ENCODE peak calls at places on chromosomes 4 and X, in seven cellular contexts. One of them, this sample, is unnamed.

GRCh38 chr4:33226133-33226532 is 2506.0 kb downstream of the PCDH7 start:
- DNase-seq in NCI-H1694: no peak
- DNase-seq in H9: no peak
- DNase-seq in T-helper 22 cell: no peak
- DNase-seq in neural crest cell: no peak
- DNase-seq in tibial artery: no peak
- DNase-seq in putamen: no peak
- DNase-seq in this sample: no peak

GRCh38 chr4:112927544-112927943 is 121.9 kb upstream of the ANK2 start:
- DNase-seq in NCI-H1694: no peak
- DNase-seq in H9: no peak
- DNase-seq in T-helper 22 cell: no peak
- DNase-seq in neural crest cell: no peak
- DNase-seq in tibial artery: no peak
- DNase-seq in putamen: no peak
- DNase-seq in this sample: no peak

GRCh38 chrX:139203681-139204575 is 326.6 kb upstream of the F9 start:
- DNase-seq in NCI-H1694: no peak
- DNase-seq in H9: no peak
- DNase-seq in T-helper 22 cell: no peak
- DNase-seq in neural crest cell: peak; percentile 53
- DNase-seq in tibial artery: no peak
- DNase-seq in putamen: no peak
- DNase-seq in this sample: no peak

GRCh38 chr4:186676531-186677158 is 47.0 kb downstream of the FAT1 start:
- DNase-seq in NCI-H1694: no peak
- DNase-seq in H9: no peak
- DNase-seq in T-helper 22 cell: no peak
- DNase-seq in neural crest cell: no peak
- DNase-seq in tibial artery: no peak
- DNase-seq in putamen: no peak
- DNase-seq in this sample: no peak

GRCh38 chr4:113594231-113594556 is 167.3 kb downstream of the CAMK2D start:
- DNase-seq in NCI-H1694: no peak
- DNase-seq in H9: no peak
- DNase-seq in T-helper 22 cell: no peak
- DNase-seq in neural crest cell: no peak
- DNase-seq in tibial artery: no peak
- DNase-seq in putamen: no peak
- DNase-seq in this sample: no peak

GRCh38 chr4:173264960-173265281 is 69.2 kb downstream of the HMGB2 start:
- DNase-seq in NCI-H1694: no peak
- DNase-seq in H9: no peak
- DNase-seq in T-helper 22 cell: no peak
- DNase-seq in neural crest cell: no peak
- DNase-seq in tibial artery: no peak
- DNase-seq in putamen: no peak
- DNase-seq in this sample: no peak

GRCh38 chr4:76543378-76543777 is 108.3 kb downstream of the SHROOM3 start:
- DNase-seq in NCI-H1694: no peak
- DNase-seq in H9: no peak
- DNase-seq in T-helper 22 cell: no peak
- DNase-seq in neural crest cell: no peak
- DNase-seq in tibial artery: no peak
- DNase-seq in putamen: no peak
- DNase-seq in this sample: no peak

GRCh38 chr4:156568041-156568440 is 403.6 kb downstream of the PDGFC start:
- DNase-seq in NCI-H1694: no peak
- DNase-seq in H9: no peak
- DNase-seq in T-helper 22 cell: no peak
- DNase-seq in neural crest cell: no peak
- DNase-seq in tibial artery: no peak
- DNase-seq in putamen: no peak
- DNase-seq in this sample: no peak

GRCh38 chrX:133676344-133677122 is 261.2 kb upstream of the GPC4 start:
- DNase-seq in NCI-H1694: no peak
- DNase-seq in H9: no peak
- DNase-seq in T-helper 22 cell: no peak
- DNase-seq in neural crest cell: no peak
- DNase-seq in tibial artery: no peak
- DNase-seq in putamen: no peak
- DNase-seq in this sample: no peak

GRCh38 chr4:102625232-102625930 is 124.2 kb downstream of the NFKB1 start:
- DNase-seq in NCI-H1694: no peak
- DNase-seq in H9: peak; percentile 64
- DNase-seq in T-helper 22 cell: peak; percentile 37
- DNase-seq in neural crest cell: no peak
- DNase-seq in tibial artery: peak; percentile 33
- DNase-seq in putamen: no peak
- DNase-seq in this sample: peak; percentile 47

GRCh38 chr4:25350561-25350960 is 26.5 kb upstream of the ANAPC4 start:
- DNase-seq in NCI-H1694: no peak
- DNase-seq in H9: no peak
- DNase-seq in T-helper 22 cell: no peak
- DNase-seq in neural crest cell: no peak
- DNase-seq in tibial artery: no peak
- DNase-seq in putamen: no peak
- DNase-seq in this sample: no peak

GRCh38 chrX:9466711-9467110 is 1.9 kb downstream of the TBL1X start:
- DNase-seq in NCI-H1694: no peak
- DNase-seq in H9: no peak
- DNase-seq in T-helper 22 cell: no peak
- DNase-seq in neural crest cell: no peak
- DNase-seq in tibial artery: no peak
- DNase-seq in putamen: no peak
- DNase-seq in this sample: no peak

GRCh38 chrX:19156223-19156622 is 34.0 kb upstream of the ADGRG2 start:
- DNase-seq in NCI-H1694: no peak
- DNase-seq in H9: peak; percentile 33
- DNase-seq in T-helper 22 cell: no peak
- DNase-seq in neural crest cell: no peak
- DNase-seq in tibial artery: no peak
- DNase-seq in putamen: no peak
- DNase-seq in this sample: no peak

GRCh38 chrX:41561045-41561444 is 113.9 kb downstream of the NYX start:
- DNase-seq in NCI-H1694: no peak
- DNase-seq in H9: no peak
- DNase-seq in T-helper 22 cell: peak; percentile 22
- DNase-seq in neural crest cell: no peak
- DNase-seq in tibial artery: peak; percentile 21
- DNase-seq in putamen: no peak
- DNase-seq in this sample: no peak

GRCh38 chr4:123784626-123785025 is 388.0 kb downstream of the SPRY1 start:
- DNase-seq in NCI-H1694: no peak
- DNase-seq in H9: no peak
- DNase-seq in T-helper 22 cell: no peak
- DNase-seq in neural crest cell: no peak
- DNase-seq in tibial artery: no peak
- DNase-seq in putamen: no peak
- DNase-seq in this sample: no peak

GRCh38 chrX:15474058-15474457 is 19.1 kb downstream of the PIR start:
- DNase-seq in NCI-H1694: no peak
- DNase-seq in H9: no peak
- DNase-seq in T-helper 22 cell: no peak
- DNase-seq in neural crest cell: no peak
- DNase-seq in tibial artery: no peak
- DNase-seq in putamen: no peak
- DNase-seq in this sample: no peak

This sample was measured in globus pallidus.